ENCODE peak calls at places on chromosomes 16 and 17, in seven cellular contexts. One of them, this sample, is unnamed.

GRCh38 chr17:19928299-19928698 is 49.3 kb downstream of the AKAP10 start:
- DNase-seq in stimulated activated CD8-positive, alpha-beta memory T cell treated with anti-CD3 and anti-CD28 coated beads, Interleukin-7, amount 100 ng/mL, for 1 hour: no peak
- DNase-seq in skeletal muscle cell: no peak
- DNase-seq in cerebellar cortex: no peak
- DNase-seq in NCI-H2029: no peak
- DNase-seq in stomach: no peak
- DNase-seq in NCI-H1930: no peak
- DNase-seq in this sample: no peak

GRCh38 chr16:67198238-67198734 is 645 bp upstream of the ELMO3 start:
- DNase-seq in stimulated activated CD8-positive, alpha-beta memory T cell treated with anti-CD3 and anti-CD28 coated beads, Interleukin-7, amount 100 ng/mL, for 1 hour: no peak
- DNase-seq in skeletal muscle cell: no peak
- DNase-seq in cerebellar cortex: peak; percentile 60
- DNase-seq in stomach: peak; percentile 68
- DNase-seq in NCI-H1930: no peak
- DNase-seq in NCI-H2029: peak; percentile 36
- DNase-seq in this sample: no peak

GRCh38 chr16:87303431-87303930 is 13.7 kb downstream of the C16orf95 start:
- DNase-seq in stomach: no peak
- DNase-seq in NCI-H2029: no peak
- DNase-seq in NCI-H1930: no peak
- DNase-seq in stimulated activated CD8-positive, alpha-beta memory T cell treated with anti-CD3 and anti-CD28 coated beads, Interleukin-7, amount 100 ng/mL, for 1 hour: no peak
- DNase-seq in cerebellar cortex: no peak
- DNase-seq in skeletal muscle cell: no peak
- DNase-seq in this sample: no peak

GRCh38 chr16:57194512-57194911 is 8.4 kb downstream of the RSPRY1 start:
- DNase-seq in stimulated activated CD8-positive, alpha-beta memory T cell treated with anti-CD3 and anti-CD28 coated beads, Interleukin-7, amount 100 ng/mL, for 1 hour: no peak
- DNase-seq in NCI-H2029: no peak
- DNase-seq in stomach: no peak
- DNase-seq in skeletal muscle cell: peak; percentile 75
- DNase-seq in cerebellar cortex: no peak
- DNase-seq in NCI-H1930: peak; percentile 30
- DNase-seq in this sample: no peak

GRCh38 chr16:29974291-29975133 is 844 bp downstream of the TAOK2 start:
- DNase-seq in skeletal muscle cell: no peak
- DNase-seq in cerebellar cortex: no peak
- DNase-seq in NCI-H2029: no peak
- DNase-seq in stimulated activated CD8-positive, alpha-beta memory T cell treated with anti-CD3 and anti-CD28 coated beads, Interleukin-7, amount 100 ng/mL, for 1 hour: no peak
- DNase-seq in stomach: no peak
- DNase-seq in NCI-H1930: no peak
- DNase-seq in this sample: no peak

GRCh38 chr16:1330260-1330914 is 3.1 kb upstream of the BAIAP3 start:
- DNase-seq in stimulated activated CD8-positive, alpha-beta memory T cell treated with anti-CD3 and anti-CD28 coated beads, Interleukin-7, amount 100 ng/mL, for 1 hour: no peak
- DNase-seq in stomach: no peak
- DNase-seq in skeletal muscle cell: no peak
- DNase-seq in NCI-H1930: no peak
- DNase-seq in NCI-H2029: no peak
- DNase-seq in cerebellar cortex: no peak
- DNase-seq in this sample: no peak

GRCh38 chr16:14449790-14450463 is 180.1 kb downstream of the PARN start:
- DNase-seq in NCI-H1930: no peak
- DNase-seq in cerebellar cortex: no peak
- DNase-seq in skeletal muscle cell: no peak
- DNase-seq in stomach: no peak
- DNase-seq in NCI-H2029: no peak
- DNase-seq in stimulated activated CD8-positive, alpha-beta memory T cell treated with anti-CD3 and anti-CD28 coated beads, Interleukin-7, amount 100 ng/mL, for 1 hour: no peak
- DNase-seq in this sample: no peak

GRCh38 chr17:63824362-63824761 is 2.9 kb upstream of the PSMC5 start:
- DNase-seq in skeletal muscle cell: no peak
- DNase-seq in NCI-H1930: no peak
- DNase-seq in cerebellar cortex: no peak
- DNase-seq in NCI-H2029: no peak
- DNase-seq in stomach: no peak
- DNase-seq in stimulated activated CD8-positive, alpha-beta memory T cell treated with anti-CD3 and anti-CD28 coated beads, Interleukin-7, amount 100 ng/mL, for 1 hour: no peak
- DNase-seq in this sample: no peak

GRCh38 chr17:74452027-74452840 is 14.2 kb upstream of the CD300A start:
- DNase-seq in stimulated activated CD8-positive, alpha-beta memory T cell treated with anti-CD3 and anti-CD28 coated beads, Interleukin-7, amount 100 ng/mL, for 1 hour: no peak
- DNase-seq in skeletal muscle cell: no peak
- DNase-seq in NCI-H1930: no peak
- DNase-seq in stomach: no peak
- DNase-seq in cerebellar cortex: peak; percentile 28
- DNase-seq in NCI-H2029: peak; percentile 82
- DNase-seq in this sample: no peak

GRCh38 chr16:719815-720506 is 985 bp upstream of the ANTKMT start:
- DNase-seq in stomach: no peak
- DNase-seq in skeletal muscle cell: no peak
- DNase-seq in NCI-H1930: no peak
- DNase-seq in stimulated activated CD8-positive, alpha-beta memory T cell treated with anti-CD3 and anti-CD28 coated beads, Interleukin-7, amount 100 ng/mL, for 1 hour: no peak
- DNase-seq in cerebellar cortex: peak; percentile 69
- DNase-seq in NCI-H2029: peak; percentile 29
- DNase-seq in this sample: no peak

GRCh38 chr17:80457236-80457856 is 19.1 kb downstream of the NPTX1 start:
- DNase-seq in NCI-H1930: no peak
- DNase-seq in stomach: no peak
- DNase-seq in cerebellar cortex: no peak
- DNase-seq in stimulated activated CD8-positive, alpha-beta memory T cell treated with anti-CD3 and anti-CD28 coated beads, Interleukin-7, amount 100 ng/mL, for 1 hour: no peak
- DNase-seq in NCI-H2029: no peak
- DNase-seq in skeletal muscle cell: no peak
- DNase-seq in this sample: no peak

GRCh38 chr16:27245276-27246231 is 23.0 kb downstream of the NSMCE1 start:
- DNase-seq in NCI-H2029: no peak
- DNase-seq in skeletal muscle cell: peak; percentile 86
- DNase-seq in cerebellar cortex: peak; percentile 85
- DNase-seq in stomach: no peak
- DNase-seq in NCI-H1930: no peak
- DNase-seq in stimulated activated CD8-positive, alpha-beta memory T cell treated with anti-CD3 and anti-CD28 coated beads, Interleukin-7, amount 100 ng/mL, for 1 hour: no peak
- DNase-seq in this sample: no peak

GRCh38 chr17:3006801-3007200 is 56.6 kb downstream of the OR1D5 start:
- DNase-seq in stomach: no peak
- DNase-seq in cerebellar cortex: no peak
- DNase-seq in stimulated activated CD8-positive, alpha-beta memory T cell treated with anti-CD3 and anti-CD28 coated beads, Interleukin-7, amount 100 ng/mL, for 1 hour: no peak
- DNase-seq in NCI-H2029: no peak
- DNase-seq in skeletal muscle cell: no peak
- DNase-seq in NCI-H1930: no peak
- DNase-seq in this sample: no peak

GRCh38 chr17:76527430-76528111 is 9.9 kb downstream of the CYGB start:
- DNase-seq in skeletal muscle cell: peak; percentile 83
- DNase-seq in NCI-H2029: no peak
- DNase-seq in NCI-H1930: no peak
- DNase-seq in stimulated activated CD8-positive, alpha-beta memory T cell treated with anti-CD3 and anti-CD28 coated beads, Interleukin-7, amount 100 ng/mL, for 1 hour: peak; percentile 23
- DNase-seq in stomach: peak; percentile 60
- DNase-seq in cerebellar cortex: peak; percentile 67
- DNase-seq in this sample: no peak

GRCh38 chr17:40015005-40015997 is at the start of gene CSF3:
- DNase-seq in stimulated activated CD8-positive, alpha-beta memory T cell treated with anti-CD3 and anti-CD28 coated beads, Interleukin-7, amount 100 ng/mL, for 1 hour: no peak
- DNase-seq in NCI-H2029: no peak
- DNase-seq in cerebellar cortex: no peak
- DNase-seq in stomach: peak; percentile 43
- DNase-seq in skeletal muscle cell: no peak
- DNase-seq in NCI-H1930: no peak
- DNase-seq in this sample: no peak

GRCh38 chr16:12513791-12514175 is 289.9 kb downstream of the CPPED1 start:
- DNase-seq in skeletal muscle cell: no peak
- DNase-seq in stimulated activated CD8-positive, alpha-beta memory T cell treated with anti-CD3 and anti-CD28 coated beads, Interleukin-7, amount 100 ng/mL, for 1 hour: no peak
- DNase-seq in stomach: no peak
- DNase-seq in NCI-H2029: no peak
- DNase-seq in NCI-H1930: no peak
- DNase-seq in cerebellar cortex: no peak
- DNase-seq in this sample: no peak

GRCh38 chr17:68239967-68240366 is 7.9 kb upstream of the AMZ2 start:
- DNase-seq in NCI-H2029: no peak
- DNase-seq in stomach: no peak
- DNase-seq in NCI-H1930: no peak
- DNase-seq in cerebellar cortex: no peak
- DNase-seq in skeletal muscle cell: no peak
- DNase-seq in stimulated activated CD8-positive, alpha-beta memory T cell treated with anti-CD3 and anti-CD28 coated beads, Interleukin-7, amount 100 ng/mL, for 1 hour: no peak
- DNase-seq in this sample: no peak

GRCh38 chr16:81987706-81988105 is 23.6 kb downstream of the SDR42E1 start:
- DNase-seq in cerebellar cortex: no peak
- DNase-seq in NCI-H2029: no peak
- DNase-seq in NCI-H1930: no peak
- DNase-seq in stimulated activated CD8-positive, alpha-beta memory T cell treated with anti-CD3 and anti-CD28 coated beads, Interleukin-7, amount 100 ng/mL, for 1 hour: no peak
- DNase-seq in skeletal muscle cell: no peak
- DNase-seq in stomach: peak; percentile 71
- DNase-seq in this sample: no peak

GRCh38 chr17:7992516-7992915 is 9.9 kb upstream of the GUCY2D start:
- DNase-seq in NCI-H2029: no peak
- DNase-seq in NCI-H1930: no peak
- DNase-seq in skeletal muscle cell: no peak
- DNase-seq in stimulated activated CD8-positive, alpha-beta memory T cell treated with anti-CD3 and anti-CD28 coated beads, Interleukin-7, amount 100 ng/mL, for 1 hour: no peak
- DNase-seq in cerebellar cortex: no peak
- DNase-seq in stomach: no peak
- DNase-seq in this sample: no peak

GRCh38 chr17:6592193-6592592 is 35.8 kb upstream of the PITPNM3 start:
- DNase-seq in cerebellar cortex: no peak
- DNase-seq in skeletal muscle cell: no peak
- DNase-seq in NCI-H2029: no peak
- DNase-seq in stimulated activated CD8-positive, alpha-beta memory T cell treated with anti-CD3 and anti-CD28 coated beads, Interleukin-7, amount 100 ng/mL, for 1 hour: no peak
- DNase-seq in NCI-H1930: no peak
- DNase-seq in stomach: no peak
- DNase-seq in this sample: no peak

GRCh38 chr17:178292-179065 is 3.0 kb downstream of the DOC2B start:
- DNase-seq in cerebellar cortex: peak; percentile 57
- DNase-seq in stomach: no peak
- DNase-seq in stimulated activated CD8-positive, alpha-beta memory T cell treated with anti-CD3 and anti-CD28 coated beads, Interleukin-7, amount 100 ng/mL, for 1 hour: no peak
- DNase-seq in skeletal muscle cell: no peak
- DNase-seq in NCI-H2029: no peak
- DNase-seq in NCI-H1930: no peak
- DNase-seq in this sample: no peak

GRCh38 chr17:431494-431893 is 78.9 kb upstream of the RPH3AL start:
- DNase-seq in cerebellar cortex: no peak
- DNase-seq in stimulated activated CD8-positive, alpha-beta memory T cell treated with anti-CD3 and anti-CD28 coated beads, Interleukin-7, amount 100 ng/mL, for 1 hour: no peak
- DNase-seq in skeletal muscle cell: no peak
- DNase-seq in NCI-H2029: no peak
- DNase-seq in NCI-H1930: no peak
- DNase-seq in stomach: no peak
- DNase-seq in this sample: no peak

GRCh38 chr17:50847566-50847965 is 12.2 kb downstream of the WFIKKN2 start:
- DNase-seq in stomach: no peak
- DNase-seq in skeletal muscle cell: no peak
- DNase-seq in cerebellar cortex: no peak
- DNase-seq in stimulated activated CD8-positive, alpha-beta memory T cell treated with anti-CD3 and anti-CD28 coated beads, Interleukin-7, amount 100 ng/mL, for 1 hour: no peak
- DNase-seq in NCI-H1930: no peak
- DNase-seq in NCI-H2029: no peak
- DNase-seq in this sample: no peak

GRCh38 chr16:54051821-54052220 is 234.8 kb downstream of the IRX3 start:
- DNase-seq in skeletal muscle cell: no peak
- DNase-seq in stomach: no peak
- DNase-seq in NCI-H2029: no peak
- DNase-seq in cerebellar cortex: no peak
- DNase-seq in NCI-H1930: no peak
- DNase-seq in stimulated activated CD8-positive, alpha-beta memory T cell treated with anti-CD3 and anti-CD28 coated beads, Interleukin-7, amount 100 ng/mL, for 1 hour: no peak
- DNase-seq in this sample: no peak

GRCh38 chr16:3113765-3114479 is 1.5 kb downstream of the ZNF205 start:
- DNase-seq in skeletal muscle cell: no peak
- DNase-seq in cerebellar cortex: no peak
- DNase-seq in NCI-H1930: no peak
- DNase-seq in stimulated activated CD8-positive, alpha-beta memory T cell treated with anti-CD3 and anti-CD28 coated beads, Interleukin-7, amount 100 ng/mL, for 1 hour: no peak
- DNase-seq in NCI-H2029: no peak
- DNase-seq in stomach: no peak
- DNase-seq in this sample: no peak

GRCh38 chr17:5695480-5695879 is 111.2 kb upstream of the NLRP1 start:
- DNase-seq in skeletal muscle cell: no peak
- DNase-seq in NCI-H2029: no peak
- DNase-seq in cerebellar cortex: no peak
- DNase-seq in stomach: no peak
- DNase-seq in stimulated activated CD8-positive, alpha-beta memory T cell treated with anti-CD3 and anti-CD28 coated beads, Interleukin-7, amount 100 ng/mL, for 1 hour: no peak
- DNase-seq in NCI-H1930: no peak
- DNase-seq in this sample: no peak

GRCh38 chr16:54107803-54108202 is 178.8 kb downstream of the IRX3 start:
- DNase-seq in cerebellar cortex: no peak
- DNase-seq in NCI-H1930: no peak
- DNase-seq in stimulated activated CD8-positive, alpha-beta memory T cell treated with anti-CD3 and anti-CD28 coated beads, Interleukin-7, amount 100 ng/mL, for 1 hour: no peak
- DNase-seq in NCI-H2029: no peak
- DNase-seq in skeletal muscle cell: no peak
- DNase-seq in stomach: no peak
- DNase-seq in this sample: no peak

GRCh38 chr16:72932050-72932449 is 115.9 kb downstream of the ZFHX3 start:
- DNase-seq in skeletal muscle cell: no peak
- DNase-seq in stomach: no peak
- DNase-seq in stimulated activated CD8-positive, alpha-beta memory T cell treated with anti-CD3 and anti-CD28 coated beads, Interleukin-7, amount 100 ng/mL, for 1 hour: no peak
- DNase-seq in cerebellar cortex: no peak
- DNase-seq in NCI-H2029: no peak
- DNase-seq in NCI-H1930: no peak
- DNase-seq in this sample: no peak

GRCh38 chr17:77441130-77441920 is 300.6 kb downstream of the SEC14L1 start:
- DNase-seq in NCI-H2029: no peak
- DNase-seq in skeletal muscle cell: no peak
- DNase-seq in NCI-H1930: no peak
- DNase-seq in stomach: no peak
- DNase-seq in stimulated activated CD8-positive, alpha-beta memory T cell treated with anti-CD3 and anti-CD28 coated beads, Interleukin-7, amount 100 ng/mL, for 1 hour: no peak
- DNase-seq in cerebellar cortex: peak; percentile 24
- DNase-seq in this sample: peak; percentile 30

GRCh38 chr16:71693168-71693567 is 31.3 kb downstream of the PHLPP2 start:
- DNase-seq in NCI-H1930: no peak
- DNase-seq in stimulated activated CD8-positive, alpha-beta memory T cell treated with anti-CD3 and anti-CD28 coated beads, Interleukin-7, amount 100 ng/mL, for 1 hour: no peak
- DNase-seq in stomach: no peak
- DNase-seq in cerebellar cortex: no peak
- DNase-seq in NCI-H2029: no peak
- DNase-seq in skeletal muscle cell: no peak
- DNase-seq in this sample: no peak

GRCh38 chr16:19329932-19330331 is 44.4 kb downstream of the CLEC19A start:
- DNase-seq in cerebellar cortex: no peak
- DNase-seq in stomach: no peak
- DNase-seq in NCI-H1930: no peak
- DNase-seq in stimulated activated CD8-positive, alpha-beta memory T cell treated with anti-CD3 and anti-CD28 coated beads, Interleukin-7, amount 100 ng/mL, for 1 hour: no peak
- DNase-seq in skeletal muscle cell: no peak
- DNase-seq in NCI-H2029: no peak
- DNase-seq in this sample: no peak

GRCh38 chr17:77100009-77100408 is 40.8 kb upstream of the SEC14L1 start:
- DNase-seq in NCI-H1930: no peak
- DNase-seq in cerebellar cortex: no peak
- DNase-seq in stomach: peak; percentile 62
- DNase-seq in stimulated activated CD8-positive, alpha-beta memory T cell treated with anti-CD3 and anti-CD28 coated beads, Interleukin-7, amount 100 ng/mL, for 1 hour: no peak
- DNase-seq in skeletal muscle cell: no peak
- DNase-seq in NCI-H2029: no peak
- DNase-seq in this sample: no peak

GRCh38 chr16:51881731-51882130 is 665.2 kb downstream of the TOX3 start:
- DNase-seq in NCI-H2029: no peak
- DNase-seq in stimulated activated CD8-positive, alpha-beta memory T cell treated with anti-CD3 and anti-CD28 coated beads, Interleukin-7, amount 100 ng/mL, for 1 hour: no peak
- DNase-seq in stomach: no peak
- DNase-seq in skeletal muscle cell: no peak
- DNase-seq in NCI-H1930: no peak
- DNase-seq in cerebellar cortex: no peak
- DNase-seq in this sample: no peak

GRCh38 chr17:79741751-79742588 is 11.2 kb downstream of the ENPP7 start:
- DNase-seq in NCI-H2029: no peak
- DNase-seq in skeletal muscle cell: no peak
- DNase-seq in cerebellar cortex: peak; percentile 63
- DNase-seq in stomach: peak; percentile 83
- DNase-seq in NCI-H1930: peak; percentile 79
- DNase-seq in stimulated activated CD8-positive, alpha-beta memory T cell treated with anti-CD3 and anti-CD28 coated beads, Interleukin-7, amount 100 ng/mL, for 1 hour: peak; percentile 49
- DNase-seq in this sample: peak; percentile 34

GRCh38 chr16:89629827-89630610 is 16.6 kb downstream of the DPEP1 start:
- DNase-seq in skeletal muscle cell: no peak
- DNase-seq in cerebellar cortex: no peak
- DNase-seq in NCI-H1930: no peak
- DNase-seq in stimulated activated CD8-positive, alpha-beta memory T cell treated with anti-CD3 and anti-CD28 coated beads, Interleukin-7, amount 100 ng/mL, for 1 hour: no peak
- DNase-seq in stomach: no peak
- DNase-seq in NCI-H2029: no peak
- DNase-seq in this sample: no peak

GRCh38 chr17:75896360-75897075 is at the start of gene TRIM65:
- DNase-seq in cerebellar cortex: peak; percentile 72
- DNase-seq in stomach: peak; percentile 86
- DNase-seq in NCI-H1930: peak; percentile 88
- DNase-seq in skeletal muscle cell: peak; percentile 28
- DNase-seq in NCI-H2029: peak; percentile 50
- DNase-seq in stimulated activated CD8-positive, alpha-beta memory T cell treated with anti-CD3 and anti-CD28 coated beads, Interleukin-7, amount 100 ng/mL, for 1 hour: peak; percentile 52
- DNase-seq in this sample: peak; percentile 31

GRCh38 chr17:62804822-62805221 is 3.3 kb downstream of the MARCHF10 start:
- DNase-seq in stomach: no peak
- DNase-seq in skeletal muscle cell: peak; percentile 79
- DNase-seq in NCI-H2029: no peak
- DNase-seq in NCI-H1930: no peak
- DNase-seq in stimulated activated CD8-positive, alpha-beta memory T cell treated with anti-CD3 and anti-CD28 coated beads, Interleukin-7, amount 100 ng/mL, for 1 hour: no peak
- DNase-seq in cerebellar cortex: no peak
- DNase-seq in this sample: no peak

This sample was measured in NCI-H187.